ENCODE peak calls at places on chromosomes 2 and 18, in seven cellular contexts. P is WTC11, V is HCT116, Y is H1, G is GM12878, O is K562, M is HepG2. E is an unnamed sample.

GRCh38 chr2:23550553-23550952 is 165.6 kb downstream of the KLHL29 start:
- DNase-seq in P (no peak), V (no peak), Y (no peak), G (no peak), O (no peak), M (no peak), E (no peak)

GRCh38 chr2:143034292-143035074 is 94.7 kb upstream of the ARHGAP15 start:
- DNase-seq in P (peak), V (peak), Y (no peak), G (peak), O (peak), M (peak), E (peak)

GRCh38 chr2:72990695-72991438 is 73.5 kb downstream of the EMX1 start:
- DNase-seq in P (no peak), V (no peak), Y (peak), G (no peak), O (no peak), M (no peak), E (no peak)

GRCh38 chr2:211259831-211260476 is 703.6 kb downstream of the CPS1 start:
- DNase-seq in P (no peak), V (no peak), Y (no peak), G (no peak), O (no peak), M (no peak), E (no peak)

GRCh38 chr2:10235099-10235908 is 67.4 kb upstream of the HPCAL1 start:
- DNase-seq in P (peak), V (no peak), Y (no peak), G (no peak), O (no peak), M (no peak), E (no peak)

GRCh38 chr2:6865346-6866238 is at the start of gene CMPK2:
- DNase-seq in P (peak), V (no peak), Y (peak), G (peak), O (peak), M (peak), E (peak)

GRCh38 chr2:3641841-3642421 is 16.1 kb upstream of the ALLC start:
- DNase-seq in P (no peak), V (no peak), Y (peak), G (no peak), O (no peak), M (no peak), E (no peak)

GRCh38 chr2:12619975-12620374 is 96.8 kb upstream of the TRIB2 start:
- DNase-seq in P (no peak), V (no peak), Y (no peak), G (no peak), O (no peak), M (no peak), E (no peak)

GRCh38 chr2:181058378-181059269 is 78.2 kb downstream of the UBE2E3 start:
- DNase-seq in P (peak), V (peak), Y (no peak), G (peak), O (peak), M (peak), E (no peak)

GRCh38 chr2:111966241-111966640 is 67.8 kb downstream of the MERTK start:
- DNase-seq in P (no peak), V (no peak), Y (no peak), G (no peak), O (no peak), M (no peak), E (no peak)

GRCh38 chr2:44954306-44954901 is 12.9 kb downstream of the SIX3 start:
- DNase-seq in P (no peak), V (no peak), Y (no peak), G (no peak), O (no peak), M (no peak), E (no peak)

GRCh38 chr18:33576999-33577687 is 876 bp upstream of the ASXL3 start:
- DNase-seq in P (no peak), V (no peak), Y (no peak), G (no peak), O (no peak), M (no peak), E (no peak)

GRCh38 chr2:173048901-173049661 is 26.6 kb upstream of the MAP3K20 start:
- DNase-seq in P (no peak), V (peak), Y (no peak), G (no peak), O (peak), M (peak), E (no peak)

GRCh38 chr18:22563098-22563707 is 145.5 kb upstream of the CTAGE1 start:
- DNase-seq in P (no peak), V (peak), Y (no peak), G (peak), O (peak), M (peak), E (peak)

GRCh38 chr2:134146620-134147019 is 107.3 kb upstream of the MGAT5 start:
- DNase-seq in P (no peak), V (no peak), Y (no peak), G (no peak), O (no peak), M (no peak), E (no peak)

GRCh38 chr2:117957616-117958015 is 56.3 kb downstream of the CCDC93 start:
- DNase-seq in P (no peak), V (no peak), Y (no peak), G (no peak), O (no peak), M (no peak), E (no peak)

GRCh38 chr2:127049927-127050802 is 56.8 kb downstream of the BIN1 start:
- DNase-seq in P (peak), V (no peak), Y (peak), G (no peak), O (peak), M (peak), E (peak)

GRCh38 chr18:12234451-12235190 is 19.5 kb upstream of the CIDEA start:
- DNase-seq in P (no peak), V (no peak), Y (no peak), G (no peak), O (no peak), M (no peak), E (no peak)

GRCh38 chr18:33584845-33585775 is 7.1 kb downstream of the ASXL3 start:
- DNase-seq in P (no peak), V (no peak), Y (no peak), G (no peak), O (no peak), M (no peak), E (no peak)

GRCh38 chr2:96537734-96538486 is 1.4 kb downstream of the ARID5A start:
- DNase-seq in P (no peak), V (no peak), Y (no peak), G (no peak), O (no peak), M (no peak), E (no peak)

GRCh38 chr2:110106642-110107041 is 9.0 kb downstream of the MALL start:
- DNase-seq in P (no peak), V (peak), Y (no peak), G (no peak), O (no peak), M (no peak), E (no peak)

GRCh38 chr18:77133051-77133919 is 702 bp upstream of the MBP start:
- DNase-seq in P (peak), V (no peak), Y (peak), G (no peak), O (no peak), M (no peak), E (no peak)

GRCh38 chr2:28088970-28089369 is 198.4 kb downstream of the BABAM2 start:
- DNase-seq in P (no peak), V (no peak), Y (no peak), G (no peak), O (no peak), M (no peak), E (no peak)

GRCh38 chr2:84991404-84992151 is 20.6 kb downstream of the KCMF1 start:
- DNase-seq in P (no peak), V (no peak), Y (no peak), G (no peak), O (no peak), M (no peak), E (no peak)

GRCh38 chr18:9918016-9918680 is 4.3 kb downstream of the VAPA start:
- DNase-seq in P (no peak), V (no peak), Y (no peak), G (no peak), O (no peak), M (peak), E (no peak)

GRCh38 chr18:1846640-1847039 is 724.7 kb downstream of the METTL4 start:
- DNase-seq in P (no peak), V (no peak), Y (no peak), G (no peak), O (no peak), M (no peak), E (no peak)

GRCh38 chr2:161471631-161472030 is 55.5 kb downstream of the TBR1 start:
- DNase-seq in P (no peak), V (no peak), Y (no peak), G (no peak), O (no peak), M (no peak), E (no peak)

GRCh38 chr2:97752342-97753334 is 39.3 kb downstream of the ZAP70 start:
- DNase-seq in P (no peak), V (no peak), Y (no peak), G (no peak), O (no peak), M (no peak), E (no peak)

GRCh38 chr2:108922141-108922915 is 66.7 kb downstream of the EDAR start:
- DNase-seq in P (no peak), V (no peak), Y (no peak), G (no peak), O (no peak), M (no peak), E (no peak)

GRCh38 chr2:219954331-219954730 is 326.9 kb downstream of the SLC4A3 start:
- DNase-seq in P (no peak), V (no peak), Y (no peak), G (no peak), O (no peak), M (no peak), E (no peak)

GRCh38 chr2:28901202-28901601 is 6.7 kb downstream of the WDR43 start:
- DNase-seq in P (no peak), V (no peak), Y (no peak), G (no peak), O (no peak), M (no peak), E (no peak)

GRCh38 chr2:117087565-117088291 is 726.8 kb upstream of the DDX18 start:
- DNase-seq in P (peak), V (no peak), Y (peak), G (no peak), O (no peak), M (no peak), E (no peak)

GRCh38 chr2:54945401-54946219 is 104.6 kb downstream of the RTN4 start:
- DNase-seq in P (no peak), V (no peak), Y (no peak), G (peak), O (no peak), M (peak), E (no peak)

GRCh38 chr2:231613655-231614558 is 21.2 kb downstream of the TEX44 start:
- DNase-seq in P (peak), V (peak), Y (peak), G (peak), O (peak), M (peak), E (peak)

GRCh38 chr18:7890078-7890477 is 323.0 kb downstream of the PTPRM start:
- DNase-seq in P (no peak), V (no peak), Y (no peak), G (no peak), O (no peak), M (no peak), E (no peak)

GRCh38 chr18:8389391-8390340 is 219.6 kb upstream of the RAB12 start:
- DNase-seq in P (peak), V (peak), Y (peak), G (no peak), O (peak), M (peak), E (peak)

GRCh38 chr2:147275943-147276342 is 568.9 kb upstream of the ACVR2A start:
- DNase-seq in P (peak), V (peak), Y (peak), G (no peak), O (no peak), M (no peak), E (peak)
- TF ChIP-seq SP1 in P (no peak), V (no peak), Y (no peak), G (no peak), O (no peak), M (no peak), E (no peak)

DNA sequence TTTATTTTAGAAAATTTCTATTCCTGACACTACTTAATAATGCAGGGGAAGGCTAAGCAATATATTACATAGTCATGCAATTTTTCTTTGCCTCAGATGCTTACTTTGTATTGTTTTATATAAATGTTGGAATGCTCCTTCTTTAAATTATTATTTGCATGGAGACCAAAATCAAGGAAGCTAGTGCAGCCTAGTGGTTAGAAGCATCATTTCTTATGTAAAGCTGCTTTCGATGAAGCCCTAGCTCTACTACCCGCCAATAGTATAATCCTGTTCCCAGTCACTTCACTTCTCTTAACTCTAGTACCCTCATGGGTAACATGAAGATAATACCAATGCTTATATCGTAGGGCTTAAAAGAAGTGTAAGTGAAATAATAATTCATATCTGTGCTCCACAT is 198.9 kb downstream of the LRATD1 start:
- DNase-seq in P (no peak), V (no peak), Y (no peak), G (no peak), O (no peak), M (no peak), E (no peak)
- TF ChIP-seq SP1 in P (no peak), V (no peak), Y (no peak), G (no peak), O (no peak), M (no peak), E (no peak)

DNA sequence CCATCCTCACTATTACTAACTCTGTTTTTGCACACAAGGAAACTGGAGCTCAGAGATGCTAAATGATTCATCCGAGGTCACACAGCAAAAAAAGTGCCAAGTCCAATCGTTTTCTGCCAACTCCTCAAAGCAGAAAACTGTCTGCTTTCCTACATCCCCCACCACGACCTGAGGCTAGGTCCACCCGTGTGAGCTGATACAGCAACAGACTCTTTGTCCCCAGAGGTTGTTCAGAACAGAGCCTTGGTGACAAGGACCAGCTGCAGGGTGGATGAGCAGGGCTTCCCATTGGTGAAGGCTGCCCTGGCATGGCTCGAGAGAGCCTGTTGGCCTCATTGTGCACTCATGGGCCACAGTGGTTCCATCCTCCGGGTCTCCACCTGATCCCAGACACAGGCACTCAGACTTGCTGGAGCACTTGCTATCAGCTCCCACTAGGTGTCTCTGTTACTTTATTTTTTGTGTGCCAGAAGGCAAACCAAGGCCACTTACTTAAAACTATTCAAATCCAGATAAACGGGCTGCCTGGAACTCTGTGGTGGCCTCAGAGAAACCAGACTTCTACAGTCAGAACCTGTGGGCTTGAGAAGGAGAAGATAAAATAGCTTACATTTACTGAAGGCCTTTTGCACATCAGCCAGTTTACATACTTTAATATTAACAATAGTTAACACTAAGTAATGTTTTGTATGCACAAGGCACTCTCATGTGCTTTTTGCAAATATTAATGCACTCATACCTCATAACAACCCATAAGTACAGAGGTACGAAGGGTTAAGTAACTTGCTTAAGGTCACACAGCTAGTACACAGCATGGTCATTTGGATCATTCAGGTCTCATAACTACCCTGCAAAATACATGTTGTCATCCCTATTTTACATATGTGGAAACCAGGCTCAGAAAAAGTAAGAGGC is 62.9 kb upstream of the CTIF start:
- DNase-seq in P (peak), V (peak), Y (peak), G (peak), O (peak), M (peak), E (peak)
- TF ChIP-seq SP1 in P (no peak), V (no peak), Y (no peak), G (no peak), O (no peak), M (no peak), E (no peak)

DNA sequence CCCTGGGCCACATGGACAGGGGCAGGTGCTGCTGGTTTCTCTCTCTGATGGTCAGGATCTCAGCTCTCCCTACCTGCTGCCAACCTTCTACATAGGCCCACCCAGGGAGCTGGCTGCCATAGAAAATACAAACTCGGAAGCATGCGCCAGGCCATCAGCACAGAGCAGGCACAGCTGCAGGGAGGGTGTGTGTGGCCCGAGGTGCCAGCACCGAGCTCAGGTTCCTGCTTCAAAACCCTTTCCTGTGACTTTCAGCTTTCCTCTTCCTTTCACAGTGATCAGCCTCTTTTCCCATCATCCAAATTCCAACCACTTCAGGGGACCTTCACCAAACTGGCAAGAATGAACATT is 133.0 kb upstream of the ID2 start:
- DNase-seq in P (no peak), V (no peak), Y (no peak), G (no peak), O (no peak), M (no peak), E (no peak)
- TF ChIP-seq SP1 in P (no peak), V (no peak), Y (no peak), G (no peak), O (no peak), M (no peak), E (no peak)

DNA sequence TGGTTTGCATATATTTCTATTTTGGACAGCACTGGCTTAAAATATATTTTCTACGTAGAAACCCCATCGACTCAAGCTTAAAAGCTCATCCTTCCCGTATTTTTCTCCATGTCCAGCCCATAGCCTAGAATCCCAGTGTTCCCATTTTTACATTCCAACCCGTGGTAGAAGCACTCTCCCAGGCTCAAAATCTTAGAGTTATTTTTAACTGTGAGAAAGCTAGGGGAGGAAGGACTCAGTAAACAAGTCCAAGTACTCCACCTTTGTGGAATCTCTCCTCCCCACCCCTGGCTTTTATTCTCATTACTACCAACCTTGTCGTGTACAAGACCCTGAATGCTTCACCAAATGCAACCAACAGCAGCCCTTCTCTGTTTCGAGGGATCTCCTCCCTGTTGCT is 69.8 kb downstream of the KLF7 start:
- DNase-seq in P (no peak), V (no peak), Y (no peak), G (no peak), O (no peak), M (no peak), E (no peak)
- TF ChIP-seq SP1 in P (no peak), V (no peak), Y (no peak), G (no peak), O (no peak), M (no peak), E (no peak)

GRCh38 chr2:158079672-158080071 is 22.0 kb upstream of the UPP2 start:
- DNase-seq in P (no peak), V (no peak), Y (no peak), G (no peak), O (no peak), M (peak), E (no peak)
- TF ChIP-seq SP1 in P (no peak), V (no peak), Y (no peak), G (no peak), O (no peak), M (no peak), E (no peak)

DNA sequence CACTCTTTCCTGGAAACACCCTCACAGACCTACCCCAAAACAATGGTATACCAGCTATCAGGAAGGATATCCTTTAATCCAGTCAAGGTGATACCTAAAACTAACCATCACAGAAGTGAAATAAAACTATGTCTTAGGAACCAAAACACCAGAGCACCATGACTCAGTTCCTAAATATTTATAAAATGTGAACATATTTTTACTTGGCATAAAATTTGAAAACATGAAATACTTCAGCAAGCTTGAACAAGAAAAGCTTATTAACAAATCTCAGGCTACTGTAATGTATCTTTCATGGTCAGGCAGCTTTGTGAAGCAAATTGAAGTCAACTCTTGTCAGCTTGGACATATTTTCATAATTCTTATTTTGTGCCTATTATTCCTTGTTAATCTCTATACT is 440.8 kb upstream of the CDH20 start:
- DNase-seq in P (no peak), V (no peak), Y (no peak), G (no peak), O (no peak), M (no peak), E (no peak)
- TF ChIP-seq SP1 in P (no peak), V (no peak), Y (no peak), G (no peak), O (no peak), M (no peak), E (no peak)

E was measured in HEK293T.